ENCODE peak calls at places on chromosomes 6 and 20, in four cellular contexts. M is RCC 7860; Q is stimulated activated CD8-positive, alpha-beta memory T cell treated with anti-CD3 and anti-CD28 coated beads, Interleukin-4, amount 100 ng/mL, for 1 hour; P is stimulated activated naive CD4-positive, alpha-beta T cell. Y is an unnamed sample.

GRCh38 chr6:138103876-138104275 is 3.3 kb downstream of the PERP start:
- DNase-seq in M (no peak), Q (no peak), P (no peak), Y (no peak)

GRCh38 chr20:46265539-46265938 is 42.8 kb downstream of the CDH22 start:
- DNase-seq in M (no peak), Q (no peak), P (no peak), Y (no peak)

GRCh38 chr20:44038681-44039123 is 124.0 kb downstream of the TOX2 start:
- DNase-seq in M (no peak), Q (no peak), P (no peak), Y (no peak)

GRCh38 chr20:48157970-48158369 is 372.7 kb upstream of the SULF2 start:
- DNase-seq in M (no peak), Q (no peak), P (no peak), Y (no peak)

GRCh38 chr6:161141173-161141572 is 132.7 kb downstream of the AGPAT4 start:
- DNase-seq in M (no peak), Q (no peak), P (no peak), Y (no peak)

GRCh38 chr6:109187399-109188114 is 92.2 kb downstream of the CEP57L1 start:
- DNase-seq in M (peak), Q (peak), P (peak), Y (peak)

GRCh38 chr6:42316981-42317380 is 99.3 kb upstream of the MRPS10 start:
- DNase-seq in M (peak), Q (no peak), P (no peak), Y (no peak)

GRCh38 chr20:50728981-50729874 is 2.2 kb upstream of the PARD6B start:
- DNase-seq in M (peak), Q (no peak), P (no peak), Y (no peak)

GRCh38 chr6:6912841-6913240 is 194.9 kb upstream of the RREB1 start:
- DNase-seq in M (no peak), Q (no peak), P (no peak), Y (no peak)